ENCODE peak calls at places on chromosomes 1 and 21, in six cellular contexts. One of them, this sample, is unnamed.

GRCh38 chr1:165634154-165634921 is 3.3 kb downstream of the MGST3 start:
- DNase-seq in NCI-H524 treated with DMSO at 0.1 percent for 48 hours: no peak
- DNase-seq in GM12891: no peak
- DNase-seq in T-helper 2 cell: no peak
- DNase-seq in iris pigment epithelial cell: no peak
- DNase-seq in HCT116: no peak
- DNase-seq in this sample: no peak

GRCh38 chr21:26715878-26716506 is 129.2 kb downstream of the ADAMTS1 start:
- DNase-seq in NCI-H524 treated with DMSO at 0.1 percent for 48 hours: no peak
- DNase-seq in GM12891: peak
- DNase-seq in T-helper 2 cell: no peak
- DNase-seq in iris pigment epithelial cell: peak
- DNase-seq in HCT116: no peak
- DNase-seq in this sample: peak

GRCh38 chr1:224873645-224874369 is 55.7 kb upstream of the DNAH14 start:
- DNase-seq in NCI-H524 treated with DMSO at 0.1 percent for 48 hours: no peak
- DNase-seq in GM12891: no peak
- DNase-seq in T-helper 2 cell: no peak
- DNase-seq in iris pigment epithelial cell: peak
- DNase-seq in HCT116: no peak
- DNase-seq in this sample: no peak

GRCh38 chr1:31244326-31244725 is 4.6 kb upstream of the NKAIN1 start:
- DNase-seq in NCI-H524 treated with DMSO at 0.1 percent for 48 hours: no peak
- DNase-seq in GM12891: no peak
- DNase-seq in T-helper 2 cell: no peak
- DNase-seq in iris pigment epithelial cell: peak
- DNase-seq in HCT116: no peak
- DNase-seq in this sample: no peak

GRCh38 chr1:170680428-170680827 is 16.5 kb downstream of the PRRX1 start:
- DNase-seq in NCI-H524 treated with DMSO at 0.1 percent for 48 hours: no peak
- DNase-seq in GM12891: no peak
- DNase-seq in T-helper 2 cell: no peak
- DNase-seq in iris pigment epithelial cell: peak
- DNase-seq in HCT116: no peak
- DNase-seq in this sample: no peak

GRCh38 chr1:4483031-4483625 is 171.3 kb upstream of the AJAP1 start:
- DNase-seq in NCI-H524 treated with DMSO at 0.1 percent for 48 hours: no peak
- DNase-seq in GM12891: no peak
- DNase-seq in T-helper 2 cell: no peak
- DNase-seq in iris pigment epithelial cell: no peak
- DNase-seq in HCT116: no peak
- DNase-seq in this sample: no peak

GRCh38 chr21:15520811-15521643 is 208.8 kb upstream of the USP25 start:
- DNase-seq in NCI-H524 treated with DMSO at 0.1 percent for 48 hours: no peak
- DNase-seq in GM12891: no peak
- DNase-seq in T-helper 2 cell: no peak
- DNase-seq in iris pigment epithelial cell: peak
- DNase-seq in HCT116: no peak
- DNase-seq in this sample: peak

GRCh38 chr1:183023146-183023600 is at the start of gene LAMC1:
- DNase-seq in NCI-H524 treated with DMSO at 0.1 percent for 48 hours: peak
- DNase-seq in GM12891: peak
- DNase-seq in T-helper 2 cell: no peak
- DNase-seq in iris pigment epithelial cell: peak
- DNase-seq in HCT116: no peak
- DNase-seq in this sample: peak

GRCh38 chr1:22747021-22747734 is 36.5 kb downstream of the EPHB2 start:
- DNase-seq in NCI-H524 treated with DMSO at 0.1 percent for 48 hours: peak
- DNase-seq in GM12891: no peak
- DNase-seq in T-helper 2 cell: no peak
- DNase-seq in iris pigment epithelial cell: peak
- DNase-seq in HCT116: no peak
- DNase-seq in this sample: no peak

GRCh38 chr1:99503276-99503747 is 142.6 kb upstream of the PALMD start:
- DNase-seq in NCI-H524 treated with DMSO at 0.1 percent for 48 hours: no peak
- DNase-seq in GM12891: no peak
- DNase-seq in T-helper 2 cell: no peak
- DNase-seq in iris pigment epithelial cell: peak
- DNase-seq in HCT116: no peak
- DNase-seq in this sample: peak